ENCODE peak calls at places on chromosomes 12 and 14, in six cellular contexts. Z is dermis microvascular lymphatic vessel endothelial cell, N is tibial artery, Y is aorta, M is lower lobe of right lung, D is GM04504. O is an unnamed sample.

GRCh38 chr14:21003788-21004346 is 4.8 kb downstream of the SLC39A2 start:
- DNase-seq in M (no peak), N (no peak), D (no peak), Y (no peak), Z (no peak), O (no peak)

GRCh38 chr12:13175499-13175898 is 21.0 kb upstream of the EMP1 start:
- DNase-seq in Z (no peak), M (no peak), Y (no peak), N (no peak), D (no peak), O (no peak)

GRCh38 chr12:4270016-4270669 is 3.4 kb upstream of the CCND2 start:
- DNase-seq in Y (peak), N (no peak), Z (no peak), D (no peak), M (no peak), O (no peak)

GRCh38 chr14:94062344-94062904 is 18.6 kb downstream of the DDX24 start:
- DNase-seq in N (no peak), Z (peak), M (no peak), D (no peak), Y (no peak), O (no peak)

GRCh38 chr14:89093083-89093482 is 268.6 kb downstream of the TTC8 start:
- DNase-seq in D (no peak), Z (no peak), Y (no peak), N (no peak), M (no peak), O (no peak)

GRCh38 chr12:40697566-40698257 is 5.5 kb downstream of the CNTN1 start:
- DNase-seq in N (no peak), Z (no peak), M (no peak), D (no peak), Y (no peak), O (no peak)

GRCh38 chr14:50647282-50647681 is 20.8 kb downstream of the SAV1 start:
- DNase-seq in Z (no peak), D (no peak), M (no peak), Y (no peak), N (no peak), O (no peak)

GRCh38 chr12:59070534-59070933 is 150.2 kb upstream of the LRIG3 start:
- DNase-seq in N (no peak), Y (no peak), D (no peak), Z (peak), M (no peak), O (no peak)

GRCh38 chr14:53356361-53357150 is 203.4 kb upstream of the DDHD1 start:
- DNase-seq in N (no peak), Y (no peak), Z (peak), M (no peak), D (no peak), O (no peak)